ENCODE peak calls at places on chromosomes 16 and 17, in four cellular contexts. One of them, this sample, is unnamed.

GRCh38 chr17:28391401-28391800 is 14.6 kb downstream of the SLC46A1 start:
- DNase-seq in K562: no peak
- DNase-seq in GM12878: no peak
- DNase-seq in HepG2: no peak
- DNase-seq in this sample: no peak

GRCh38 chr17:12974319-12974661 is 43.5 kb downstream of the ELAC2 start:
- DNase-seq in K562: no peak
- DNase-seq in GM12878: no peak
- DNase-seq in HepG2: no peak
- DNase-seq in this sample: no peak

GRCh38 chr16:5895137-5895536 is 797.5 kb upstream of the EEF2KMT start:
- DNase-seq in K562: no peak
- DNase-seq in GM12878: no peak
- DNase-seq in HepG2: no peak
- DNase-seq in this sample: no peak

GRCh38 chr17:79824893-79825579 is 14.2 kb downstream of the CBX4 start:
- DNase-seq in K562: no peak
- DNase-seq in GM12878: no peak
- DNase-seq in HepG2: no peak
- DNase-seq in this sample: no peak

GRCh38 chr16:23836078-23836403 is 258 bp downstream of the PRKCB start:
- DNase-seq in K562: no peak
- DNase-seq in GM12878: no peak
- DNase-seq in HepG2: no peak
- DNase-seq in this sample: no peak

GRCh38 chr16:48831081-48831722 is 221.2 kb upstream of the N4BP1 start:
- DNase-seq in K562: peak; percentile 16
- DNase-seq in GM12878: no peak
- DNase-seq in HepG2: peak; percentile 10
- DNase-seq in this sample: peak; percentile 61

GRCh38 chr16:89257281-89257731 is 39.8 kb downstream of the ZNF778 start:
- DNase-seq in K562: no peak
- DNase-seq in GM12878: no peak
- DNase-seq in HepG2: no peak
- DNase-seq in this sample: peak; percentile 54

GRCh38 chr16:80167657-80168056 is 373.1 kb upstream of the DYNLRB2 start:
- DNase-seq in K562: no peak
- DNase-seq in GM12878: no peak
- DNase-seq in HepG2: no peak
- DNase-seq in this sample: no peak

GRCh38 chr16:70158261-70158939 is 15.2 kb upstream of the CLEC18C start:
- DNase-seq in K562: peak; percentile 17
- DNase-seq in GM12878: no peak
- DNase-seq in HepG2: no peak
- DNase-seq in this sample: peak; percentile 16

GRCh38 chr17:11638700-11639265 is 40.5 kb downstream of the DNAH9 start:
- DNase-seq in K562: no peak
- DNase-seq in GM12878: no peak
- DNase-seq in HepG2: no peak
- DNase-seq in this sample: no peak

GRCh38 chr17:5329784-5330557 is 47.9 kb downstream of the RABEP1 start:
- DNase-seq in K562: no peak
- DNase-seq in GM12878: peak; percentile 37
- DNase-seq in HepG2: no peak
- DNase-seq in this sample: no peak

GRCh38 chr16:1464196-1464893 is 10.5 kb downstream of the CLCN7 start:
- DNase-seq in K562: no peak
- DNase-seq in GM12878: no peak
- DNase-seq in HepG2: no peak
- DNase-seq in this sample: peak; percentile 6

GRCh38 chr16:1464894-1465566 is 9.8 kb downstream of the CLCN7 start:
- DNase-seq in K562: no peak
- DNase-seq in GM12878: no peak
- DNase-seq in HepG2: no peak
- DNase-seq in this sample: peak; percentile 7

GRCh38 chr16:1465567-1465915 is 9.3 kb downstream of the CLCN7 start:
- DNase-seq in K562: no peak
- DNase-seq in GM12878: no peak
- DNase-seq in HepG2: no peak
- DNase-seq in this sample: no peak

GRCh38 chr16:1466968-1467521 is 7.8 kb downstream of the CLCN7 start:
- DNase-seq in K562: no peak
- DNase-seq in GM12878: no peak
- DNase-seq in HepG2: no peak
- DNase-seq in this sample: no peak

DNA sequence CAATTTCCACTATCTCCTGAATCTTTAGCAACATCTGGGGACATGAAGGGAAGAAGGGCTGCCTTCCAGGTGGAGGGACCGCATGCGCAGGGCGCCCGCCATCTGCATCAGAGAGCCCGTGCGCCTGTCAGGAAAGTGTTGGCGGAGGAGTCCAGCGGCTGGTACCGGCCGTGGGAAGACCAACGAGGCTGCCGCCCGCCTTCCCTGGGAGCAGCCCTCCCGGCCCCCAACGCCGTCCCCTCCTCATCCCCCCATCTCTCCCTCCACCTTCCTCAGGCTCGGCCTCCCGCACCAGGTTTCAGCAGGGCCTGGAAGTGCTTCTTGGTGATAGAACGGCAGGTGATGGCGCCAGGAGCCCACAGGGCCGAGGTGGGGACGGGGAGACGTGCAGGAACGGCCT is 8.8 kb downstream of the CLCN7 start:
- DNase-seq in K562: no peak
- DNase-seq in GM12878: no peak
- DNase-seq in HepG2: no peak
- DNase-seq in this sample: no peak
- TF ChIP-seq CBFB in K562: no peak
- TF ChIP-seq CBFB in GM12878: no peak
- TF ChIP-seq CBFB in HepG2: no peak
- TF ChIP-seq CBFB in this sample: no peak

GRCh38 chr16:85762970-85763369 is 12.1 kb upstream of the C16orf74 start:
- DNase-seq in K562: no peak
- DNase-seq in GM12878: no peak
- DNase-seq in HepG2: no peak
- DNase-seq in this sample: no peak
- TF ChIP-seq CTCF in K562: no peak
- TF ChIP-seq CTCF in GM12878: no peak
- TF ChIP-seq CTCF in HepG2: no peak
- TF ChIP-seq CTCF in this sample: no peak

GRCh38 chr16:2150418-2151187 is 2.2 kb downstream of the RAB26 start:
- DNase-seq in K562: peak; percentile 49
- DNase-seq in GM12878: no peak
- DNase-seq in HepG2: peak; percentile 68
- DNase-seq in this sample: peak; percentile 65
- TF ChIP-seq ATF2 in K562: no peak
- TF ChIP-seq ATF2 in GM12878: no peak
- TF ChIP-seq ATF2 in HepG2: no peak
- TF ChIP-seq ATF2 in this sample: no peak

GRCh38 chr16:83631006-83631405 is 176.8 kb upstream of the HSBP1 start:
- DNase-seq in K562: no peak
- DNase-seq in GM12878: no peak
- DNase-seq in HepG2: no peak
- DNase-seq in this sample: no peak

GRCh38 chr16:83626676-83627075 is 181.1 kb upstream of the HSBP1 start:
- DNase-seq in K562: no peak
- DNase-seq in GM12878: no peak
- DNase-seq in HepG2: no peak
- DNase-seq in this sample: no peak

GRCh38 chr16:83624436-83625120 is 183.2 kb upstream of the HSBP1 start:
- DNase-seq in K562: no peak
- DNase-seq in GM12878: no peak
- DNase-seq in HepG2: no peak
- DNase-seq in this sample: peak; percentile 25

GRCh38 chr16:83626204-83626603 is 181.6 kb upstream of the HSBP1 start:
- DNase-seq in K562: no peak
- DNase-seq in GM12878: no peak
- DNase-seq in HepG2: no peak
- DNase-seq in this sample: no peak

DNA sequence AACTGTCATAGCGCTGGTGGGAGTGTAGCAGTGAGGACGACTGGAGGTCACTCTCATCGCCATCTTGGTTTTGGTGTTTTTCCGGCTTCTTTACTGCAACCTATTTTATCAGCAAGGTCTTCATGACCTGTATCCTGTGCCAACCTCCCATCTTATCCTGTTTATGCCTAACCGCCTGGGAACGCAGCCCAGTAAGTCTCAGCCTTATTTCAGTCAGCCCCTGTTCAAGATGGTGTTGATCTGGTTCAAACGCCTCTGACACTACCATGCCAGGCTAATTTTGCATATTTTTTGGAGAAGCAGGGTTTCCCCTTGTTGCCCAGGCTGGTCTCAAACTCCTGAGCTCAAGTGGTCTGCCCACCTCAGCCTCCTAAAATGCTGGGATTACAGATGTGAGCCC is 179.8 kb upstream of the HSBP1 start:
- DNase-seq in K562: no peak
- DNase-seq in GM12878: no peak
- DNase-seq in HepG2: no peak
- DNase-seq in this sample: no peak
- TF ChIP-seq CBFB in K562: no peak
- TF ChIP-seq CBFB in GM12878: no peak
- TF ChIP-seq CBFB in HepG2: no peak
- TF ChIP-seq CBFB in this sample: no peak

This sample was measured in WTC11.